ENCODE peak calls at places on chromosomes 16 and 17, in seven cellular contexts. C, I, P, Q, Z, Y and A are unnamed samples.

GRCh38 chr17:42843358-42843934 is 934 bp upstream of the AOC2 start:
- DNase-seq in C (peak; percentile 39), I (no peak), P (peak; percentile 72), Q (peak; percentile 35), Z (peak; percentile 55), Y (peak; percentile 63), A (no peak)

GRCh38 chr17:75077490-75078096 is 10.2 kb upstream of the SLC16A5 start:
- DNase-seq in C (peak; percentile 54), I (peak; percentile 79), P (no peak), Q (peak; percentile 74), Z (peak; percentile 76), Y (no peak), A (no peak)

GRCh38 chr16:81837312-81837748 is 58.2 kb downstream of the PLCG2 start:
- DNase-seq in C (no peak), I (no peak), P (no peak), Q (no peak), Z (no peak), Y (no peak), A (no peak)

GRCh38 chr16:66116163-66116792 is 250.2 kb upstream of the CDH5 start:
- DNase-seq in C (no peak), I (no peak), P (no peak), Q (no peak), Z (no peak), Y (no peak), A (no peak)

GRCh38 chr17:82037113-82037888 is at the start of gene DCXR:
- DNase-seq in C (peak; percentile 97), I (peak; percentile 99), P (peak; percentile 99), Q (peak; percentile 98), Z (peak; percentile 98), Y (peak; percentile 100), A (peak; percentile 87)

GRCh38 chr17:32608267-32608666 is 121.5 kb downstream of the CDK5R1 start:
- DNase-seq in C (no peak), I (no peak), P (no peak), Q (no peak), Z (no peak), Y (no peak), A (no peak)

GRCh38 chr16:67939507-67940435 is 3.1 kb upstream of the PSMB10 start:
- DNase-seq in C (no peak), I (peak; percentile 48), P (no peak), Q (no peak), Z (peak; percentile 78), Y (no peak), A (no peak)

GRCh38 chr17:14306602-14307001 is 5.7 kb downstream of the HS3ST3B1 start:
- DNase-seq in C (no peak), I (no peak), P (no peak), Q (no peak), Z (no peak), Y (no peak), A (no peak)

GRCh38 chr16:55437627-55438026 is 41.4 kb upstream of the MMP2 start:
- DNase-seq in C (no peak), I (no peak), P (no peak), Q (no peak), Z (no peak), Y (no peak), A (no peak)

GRCh38 chr16:57620316-57621231 is 7.9 kb upstream of the ADGRG1 start:
- DNase-seq in C (peak; percentile 65), I (no peak), P (no peak), Q (peak; percentile 4), Z (peak; percentile 72), Y (no peak), A (no peak)

GRCh38 chr17:28726396-28726911 is 421 bp upstream of the TLCD1 start:
- DNase-seq in C (peak; percentile 69), I (no peak), P (peak; percentile 90), Q (peak; percentile 67), Z (peak; percentile 71), Y (peak; percentile 68), A (no peak)

GRCh38 chr17:75876190-75876937 is 2.0 kb downstream of the TRIM47 start:
- DNase-seq in C (peak; percentile 92), I (peak; percentile 51), P (peak; percentile 71), Q (peak; percentile 78), Z (peak; percentile 85), Y (peak; percentile 88), A (no peak)

GRCh38 chr17:1111599-1112443 is 68.0 kb downstream of the ABR start:
- DNase-seq in C (no peak), I (peak; percentile 58), P (no peak), Q (peak; percentile 57), Z (no peak), Y (no peak), A (no peak)

GRCh38 chr17:49021095-49021767 is 24.0 kb downstream of the IGF2BP1 start:
- DNase-seq in C (no peak), I (no peak), P (no peak), Q (no peak), Z (no peak), Y (no peak), A (no peak)

GRCh38 chr17:5035356-5035755 is at the start of gene SLC52A1:
- DNase-seq in C (no peak), I (no peak), P (peak; percentile 21), Q (no peak), Z (no peak), Y (no peak), A (no peak)

GRCh38 chr16:65281636-65282035 is 159.8 kb upstream of the CDH11 start:
- DNase-seq in C (no peak), I (no peak), P (peak; percentile 63), Q (no peak), Z (no peak), Y (no peak), A (no peak)

GRCh38 chr17:16942141-16943031 is 29.5 kb downstream of the TNFRSF13B start:
- DNase-seq in C (no peak), I (no peak), P (no peak), Q (no peak), Z (no peak), Y (no peak), A (no peak)

GRCh38 chr17:79296290-79296689 is 221.7 kb downstream of the ENGASE start:
- DNase-seq in C (no peak), I (no peak), P (no peak), Q (no peak), Z (no peak), Y (no peak), A (no peak)

GRCh38 chr16:15055141-15056053 is 477 bp downstream of the NTAN1 start:
- DNase-seq in C (peak; percentile 48), I (no peak), P (peak; percentile 11), Q (peak; percentile 48), Z (no peak), Y (peak; percentile 53), A (no peak)

GRCh38 chr16:965487-965886 is 5.3 kb downstream of the LMF1 start:
- DNase-seq in C (no peak), I (no peak), P (no peak), Q (no peak), Z (no peak), Y (no peak), A (no peak)

GRCh38 chr17:77528516-77529327 is 388.0 kb downstream of the SEC14L1 start:
- DNase-seq in C (no peak), I (peak; percentile 25), P (peak; percentile 86), Q (no peak), Z (no peak), Y (peak; percentile 94), A (no peak)

GRCh38 chr16:16059895-16060590 is 110.6 kb downstream of the ABCC1 start:
- DNase-seq in C (peak; percentile 92), I (no peak), P (no peak), Q (no peak), Z (peak; percentile 94), Y (no peak), A (no peak)

GRCh38 chr16:69188716-69189115 is 1.8 kb downstream of the SNTB2 start:
- DNase-seq in C (no peak), I (no peak), P (peak; percentile 22), Q (no peak), Z (no peak), Y (no peak), A (no peak)

GRCh38 chr16:67884684-67885083 is at the start of gene NRN1L:
- DNase-seq in C (peak; percentile 43), I (peak; percentile 90), P (peak; percentile 94), Q (peak; percentile 96), Z (peak; percentile 66), Y (peak; percentile 92), A (peak; percentile 25)

GRCh38 chr16:90020260-90020837 is 1.1 kb upstream of the DBNDD1 start:
- DNase-seq in C (no peak), I (no peak), P (no peak), Q (no peak), Z (peak; percentile 18), Y (no peak), A (no peak)

GRCh38 chr17:7655541-7655840 is 4.8 kb downstream of the ATP1B2 start:
- DNase-seq in C (no peak), I (no peak), P (no peak), Q (no peak), Z (no peak), Y (no peak), A (no peak)

GRCh38 chr16:3021449-3022207 is 1.5 kb downstream of the TNFRSF12A start:
- DNase-seq in C (peak; percentile 83), I (peak; percentile 84), P (peak; percentile 96), Q (peak; percentile 91), Z (peak; percentile 87), Y (peak; percentile 87), A (peak; percentile 80)

DNA sequence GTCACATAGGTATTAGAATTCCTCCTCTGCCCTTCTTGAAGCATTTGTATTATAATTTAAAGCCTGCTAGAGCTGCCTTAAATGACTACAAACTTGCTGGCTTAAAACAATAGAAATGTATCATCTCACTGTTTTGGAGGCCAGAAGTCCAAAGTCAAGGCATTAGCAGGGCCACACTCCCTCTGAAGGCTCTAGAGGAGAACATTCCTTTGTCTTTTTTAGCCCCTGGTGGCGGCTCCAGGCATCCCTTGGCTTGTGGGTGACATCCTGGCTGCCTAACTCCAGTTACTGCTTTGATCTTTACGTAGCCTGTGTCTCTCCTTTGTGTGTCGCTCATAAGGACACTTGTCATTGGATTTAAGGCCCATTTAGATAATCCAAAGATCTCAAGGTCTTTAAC is 186.6 kb upstream of the SALL1 start:
- DNase-seq in C (no peak), I (no peak), P (peak; percentile 20), Q (no peak), Z (no peak), Y (peak; percentile 36), A (no peak)
- TF ChIP-seq CTCF in C (no peak), I (no peak), P (peak; percentile 42), Q (no peak), Z (no peak), Y (peak; percentile 56), A (peak; percentile 21)

DNA sequence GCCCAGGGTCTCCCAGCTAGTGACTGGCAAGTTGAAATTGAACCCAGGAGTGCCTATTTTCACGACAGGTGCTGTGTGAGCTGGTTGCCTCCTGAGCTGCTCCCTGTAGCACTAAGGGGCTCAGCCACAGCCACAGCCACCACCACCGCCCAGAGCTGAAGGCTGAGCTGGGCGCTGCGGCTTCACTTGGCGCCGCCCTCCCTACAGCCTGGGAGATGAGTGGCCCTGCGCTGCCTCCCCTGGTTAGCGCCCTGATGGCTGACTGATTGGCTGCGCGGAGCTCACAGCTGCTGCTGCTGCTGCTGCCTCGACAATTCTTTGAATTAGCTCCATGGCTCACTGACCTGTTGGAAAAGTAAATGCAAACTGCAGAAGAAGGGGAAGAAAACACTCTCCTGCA is 91.8 kb upstream of the TMEM132E start:
- DNase-seq in C (no peak), I (no peak), P (peak; percentile 61), Q (no peak), Z (no peak), Y (no peak), A (no peak)
- H3K27me3 ChIP-seq in C (no peaks in the 10 kb centered on the region), I (peaks cover 98% of the 10 kb centered on the region), P (peaks cover 58% of the 10 kb centered on the region), Q (peaks cover 17% of the 10 kb centered on the region), Z (no peaks in the 10 kb centered on the region), Y (peaks cover 4% of the 10 kb centered on the region), A (peaks cover 2% of the 10 kb centered on the region)

GRCh38 chr16:84746875-84747274 is 47.1 kb downstream of the USP10 start:
- DNase-seq in C (no peak), I (no peak), P (no peak), Q (no peak), Z (no peak), Y (no peak), A (no peak)
- TF ChIP-seq CTCF in C (no peak), I (no peak), P (peak; percentile 43), Q (no peak), Z (no peak), Y (peak; percentile 11), A (peak; percentile 44)

GRCh38 chr17:30211371-30211770 is 24.1 kb downstream of the SLC6A4 start:
- DNase-seq in C (no peak), I (no peak), P (no peak), Q (no peak), Z (no peak), Y (no peak), A (no peak)
- H3K27me3 ChIP-seq in C (no peaks in the 10 kb centered on the region), I (peaks cover 8% of the 10 kb centered on the region), P (no peaks in the 10 kb centered on the region), Q (no peaks in the 10 kb centered on the region), Z (no peaks in the 10 kb centered on the region), Y (no peaks in the 10 kb centered on the region), A (no peaks in the 10 kb centered on the region)